ENCODE peak calls at places on chromosome 4, in four cellular contexts. E is GM23338, G is cardiac fibroblast, I is OCI-LY7. U is an unnamed sample.

GRCh38 chr4:169059294-169060201 is 49.5 kb upstream of the CBR4 start:
- DNase-seq in E (no peak), G (peak; percentile 62), I (no peak), U (no peak)

GRCh38 chr4:190020790-190021717 is 6.0 kb downstream of the FRG2 start:
- DNase-seq in E (peak; percentile 92), G (peak; percentile 40), I (no peak), U (no peak)

GRCh38 chr4:26330946-26331345 is 10.1 kb downstream of the RBPJ start:
- DNase-seq in E (peak; percentile 71), G (no peak), I (no peak), U (no peak)

GRCh38 chr4:179114615-179115014 is 1672.4 kb upstream of the AGA start:
- DNase-seq in E (no peak), G (no peak), I (no peak), U (no peak)

GRCh38 chr4:36303430-36304137 is 22.2 kb downstream of the DTHD1 start:
- DNase-seq in E (no peak), G (no peak), I (no peak), U (no peak)

GRCh38 chr4:113636877-113637276 is 124.7 kb downstream of the CAMK2D start:
- DNase-seq in E (no peak), G (peak; percentile 65), I (peak; percentile 91), U (no peak)

GRCh38 chr4:68797618-68798017 is 18.2 kb upstream of the UGT2B10 start:
- DNase-seq in E (peak; percentile 40), G (no peak), I (no peak), U (no peak)

GRCh38 chr4:150037251-150037856 is 40.9 kb upstream of the DCLK2 start:
- DNase-seq in E (no peak), G (no peak), I (no peak), U (no peak)

GRCh38 chr4:175071123-175071522 is 153.0 kb downstream of the ADAM29 start:
- DNase-seq in E (no peak), G (no peak), I (no peak), U (peak; percentile 39)

GRCh38 chr4:144634978-144635747 is 10.8 kb upstream of the HHIP start:
- DNase-seq in E (no peak), G (no peak), I (peak; percentile 13), U (no peak)

GRCh38 chr4:74541611-74542177 is 96.8 kb downstream of the AREG start:
- DNase-seq in E (no peak), G (no peak), I (no peak), U (no peak)

GRCh38 chr4:155889036-155889793 is 14.3 kb upstream of the TDO2 start:
- DNase-seq in E (no peak), G (peak; percentile 96), I (no peak), U (peak; percentile 94)

GRCh38 chr4:47315346-47315745 is 148.2 kb downstream of the COMMD8 start:
- DNase-seq in E (no peak), G (peak; percentile 51), I (no peak), U (no peak)

GRCh38 chr4:185278716-185279115 is 69.3 kb downstream of the SNX25 start:
- DNase-seq in E (no peak), G (no peak), I (no peak), U (no peak)

GRCh38 chr4:76434901-76435688 is at the start of gene SHROOM3:
- DNase-seq in E (peak; percentile 72), G (no peak), I (no peak), U (peak; percentile 84)

GRCh38 chr4:187929024-187929423 is 66.5 kb upstream of the ZFP42 start:
- DNase-seq in E (peak; percentile 80), G (no peak), I (no peak), U (no peak)
- TF ChIP-seq CTCF in E (peak; percentile 62), G (peak; percentile 24), I (peak; percentile 40), U (no peak)

DNA sequence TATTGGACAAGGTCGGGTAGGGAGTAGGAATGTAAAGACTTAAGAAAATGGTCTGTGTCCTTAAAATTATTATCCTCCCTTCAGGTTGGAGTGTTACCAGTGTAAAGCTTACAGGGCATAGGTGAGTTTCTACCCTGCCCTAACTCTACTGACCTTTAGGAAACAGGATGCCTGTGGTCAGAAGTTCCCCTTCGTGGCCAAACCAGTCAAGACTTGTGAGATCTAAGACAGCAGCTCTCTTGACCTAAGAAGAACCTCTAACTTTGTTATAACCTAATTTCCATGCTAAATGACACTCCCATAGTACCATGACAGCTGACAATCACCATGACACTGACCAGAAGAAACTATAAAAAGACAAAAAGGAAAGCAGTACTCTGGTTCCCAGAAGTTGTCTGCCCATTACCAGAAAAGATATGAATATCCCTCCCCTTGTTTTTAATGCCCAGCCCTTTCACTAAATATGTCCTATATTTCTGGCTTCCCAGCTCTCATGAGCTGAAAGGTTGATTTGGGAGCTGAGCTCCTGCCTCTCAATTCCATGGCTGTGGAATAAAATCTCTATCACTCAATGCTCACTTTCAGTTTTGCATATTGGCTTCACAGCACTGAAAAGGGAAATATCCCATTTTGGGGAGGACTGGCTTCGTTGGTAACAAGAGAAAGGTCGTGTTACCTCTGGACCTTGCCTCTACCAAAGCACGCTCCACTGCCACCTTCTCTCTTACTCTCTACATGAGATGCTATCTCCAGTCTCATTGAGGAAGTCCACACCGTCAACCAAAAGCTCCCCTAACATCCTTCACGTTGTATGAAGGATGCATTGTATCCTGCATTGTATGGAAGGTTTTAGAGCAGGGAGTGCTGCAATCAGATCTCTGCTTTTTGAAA is 194.8 kb upstream of the LDB2 start:
- DNase-seq in E (no peak), G (no peak), I (no peak), U (no peak)
- H3K4me3 ChIP-seq in E (no peak overlapping the region), G (no peak overlapping the region), I (no peak overlapping the region), U (no peak overlapping the region)

DNA sequence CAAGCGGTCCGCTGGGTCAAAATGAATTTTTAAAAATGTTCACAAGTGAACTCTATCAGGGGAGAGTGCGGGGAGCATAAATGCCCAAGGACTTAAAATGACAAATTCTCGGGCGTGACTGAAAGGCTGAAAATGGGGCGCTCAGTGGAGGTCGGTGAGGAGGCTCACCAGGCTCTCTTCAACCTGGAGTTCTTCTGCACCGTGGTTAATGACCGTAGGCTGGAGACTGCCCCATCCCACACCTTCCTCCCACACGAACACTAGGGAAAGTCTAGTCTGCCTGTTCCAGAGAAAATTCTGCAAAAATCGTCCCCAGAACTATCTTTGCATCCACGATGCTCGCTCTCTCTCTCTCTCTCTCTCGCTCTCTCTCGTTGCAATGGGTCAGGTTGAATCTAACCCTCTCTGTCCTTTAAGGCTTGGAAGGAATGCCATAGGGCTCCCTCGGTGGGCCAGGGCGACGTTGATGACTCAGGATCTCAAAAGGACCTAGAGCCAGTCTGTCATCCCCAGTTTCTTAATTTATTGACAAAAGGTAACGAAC is 111.5 kb downstream of the DCTD start:
- DNase-seq in E (no peak), G (no peak), I (no peak), U (no peak)
- TF ChIP-seq CTCF in E (no peak), G (no peak), I (no peak), U (no peak)

DNA sequence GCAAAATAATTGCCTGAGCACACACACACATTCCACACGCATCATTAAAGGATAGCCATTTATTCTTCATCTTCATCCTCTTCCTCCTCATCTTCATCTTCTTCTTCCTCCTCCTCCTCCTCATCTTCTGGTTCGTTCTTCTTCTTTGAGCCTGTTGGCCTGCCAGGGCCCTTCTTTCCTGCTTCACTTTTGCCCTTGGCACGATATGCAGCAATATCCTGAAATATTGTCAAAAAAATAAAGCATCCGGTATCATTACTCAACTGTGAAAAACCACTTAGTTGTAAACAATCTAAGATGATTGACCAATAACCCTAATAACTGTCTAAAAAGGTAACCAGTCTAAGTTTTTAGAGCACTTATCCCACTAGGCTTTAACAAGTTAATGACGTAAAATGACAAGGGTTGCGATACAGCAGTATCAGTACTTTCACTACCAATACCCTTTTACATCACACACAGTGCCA is 2.1 kb downstream of the HMGB2 start:
- DNase-seq in E (no peak), G (peak; percentile 27), I (no peak), U (no peak)
- H3K4me3 ChIP-seq in E (peak overlapping the region; percentile 84), G (peak overlapping the region; percentile 100), I (peak overlapping the region; percentile 99), U (peak overlapping the region; percentile 95)

GRCh38 chr4:11535333-11535732 is 106.6 kb upstream of the HS3ST1 start:
- DNase-seq in E (peak; percentile 37), G (no peak), I (no peak), U (no peak)
- TF ChIP-seq CTCF in E (peak; percentile 16), G (no peak), I (no peak), U (peak; percentile 30)

GRCh38 chr4:70901607-70901983 is 574 bp upstream of the MOB1B start:
- DNase-seq in E (no peak), G (no peak), I (peak; percentile 19), U (no peak)

GRCh38 chr4:70903282-70903603 is 1.1 kb downstream of the MOB1B start:
- DNase-seq in E (no peak), G (peak; percentile 32), I (no peak), U (no peak)

GRCh38 chr4:70902577-70903281 is 560 bp downstream of the MOB1B start:
- DNase-seq in E (peak; percentile 57), G (peak; percentile 43), I (peak; percentile 43), U (no peak)

GRCh38 chr4:70901984-70902576 is at the start of gene MOB1B:
- DNase-seq in E (peak; percentile 97), G (peak; percentile 92), I (peak; percentile 91), U (no peak)
- H3K4me3 ChIP-seq in E (peak within 1 kb of the TSS; percentile 94), G (peak within 1 kb of the TSS; percentile 85), I (peak within 1 kb of the TSS; percentile 95), U (peak within 1 kb of the TSS; percentile 89)

GRCh38 chr4:182862921-182863320 is 54.3 kb downstream of the DCTD start:
- DNase-seq in E (no peak), G (no peak), I (no peak), U (peak; percentile 9)

GRCh38 chr4:182863501-182863900 is 53.7 kb downstream of the DCTD start:
- DNase-seq in E (no peak), G (no peak), I (no peak), U (no peak)

GRCh38 chr4:182859730-182860129 is 57.5 kb downstream of the DCTD start:
- DNase-seq in E (no peak), G (no peak), I (no peak), U (no peak)

GRCh38 chr4:182861346-182861745 is 55.8 kb downstream of the DCTD start:
- DNase-seq in E (no peak), G (no peak), I (no peak), U (no peak)

DNA sequence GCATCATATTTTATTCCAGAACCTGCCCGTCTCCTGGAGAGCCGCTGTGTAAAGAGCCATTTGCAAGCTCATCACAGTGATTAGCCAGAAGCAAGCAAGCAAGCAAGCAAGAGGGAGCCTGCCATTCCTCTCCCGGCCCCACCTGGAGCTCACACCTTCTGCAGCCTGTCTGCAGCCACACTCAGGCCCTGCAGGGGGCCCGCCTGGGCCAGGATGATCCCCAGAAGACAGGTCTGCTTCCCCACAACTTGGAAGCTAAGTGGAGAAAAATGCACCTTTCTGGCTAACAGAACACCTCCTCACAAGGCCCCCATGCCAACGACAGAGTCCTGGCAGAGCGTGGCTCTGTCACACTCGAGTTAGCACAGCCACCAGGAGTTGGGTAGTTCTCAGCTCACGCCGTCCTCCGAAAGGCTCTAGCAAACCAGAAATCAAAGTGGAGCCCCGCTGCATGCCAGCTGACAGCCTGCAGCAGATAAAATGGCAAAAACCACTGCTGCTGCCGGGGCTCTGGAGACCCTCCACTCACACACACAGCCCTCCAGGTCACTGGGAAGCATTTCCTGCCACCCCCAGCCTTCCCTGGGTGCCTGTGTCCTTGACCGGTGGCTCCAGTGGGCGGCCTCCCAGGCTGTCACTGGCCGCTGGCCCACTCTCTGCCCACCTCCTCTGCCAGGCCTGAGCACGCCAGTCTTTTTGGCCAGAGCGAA is 54.9 kb downstream of the DCTD start:
- DNase-seq in E (peak; percentile 54), G (no peak), I (no peak), U (no peak)
- TF ChIP-seq CTCF in E (peak; percentile 18), G (no peak), I (no peak), U (peak; percentile 15)

U was measured in retinal pigment epithelial cell.